ENCODE peak calls at places on chromosomes 3 and 15, in ten cellular contexts. M is naive thymus-derived CD4-positive, alpha-beta T cell; I is pancreas; Z is CD8-positive, alpha-beta memory T cell; G is iPS DF 6.9; K is left lung; W is neural progenitor cell; B is K562; D is aorta; L is CD8-positive, alpha-beta T cell. X is an unnamed sample.
A peak's percentile ranks its signal among the peaks of the same experiment; 100 is the strongest.

GRCh38 chr3:188542196-188542595 is 388.2 kb downstream of the LPP start:
- DNase-seq in M (no peak), I (no peak), Z (no peak), G (no peak), K (no peak), W (no peak), B (no peak), D (no peak), L (no peak), X (no peak)

GRCh38 chr3:52022323-52023100 is 26.8 kb upstream of the RPL29 start:
- DNase-seq in M (no peak), I (no peak), Z (no peak), G (no peak), K (peak; percentile 56), W (peak; percentile 61), B (no peak), D (peak; percentile 69), L (no peak), X (peak; percentile 87)

GRCh38 chr3:150022406-150023238 is 51.9 kb upstream of the PFN2 start:
- DNase-seq in M (no peak), I (no peak), Z (no peak), G (no peak), K (no peak), W (no peak), B (no peak), D (no peak), L (no peak), X (no peak)

GRCh38 chr15:47963265-47963664 is 157.5 kb upstream of the SLC24A5 start:
- DNase-seq in M (no peak), I (peak; percentile 35), Z (no peak), G (no peak), K (no peak), W (no peak), B (no peak), D (no peak), L (no peak), X (no peak)

GRCh38 chr3:54073386-54073785 is 49.0 kb upstream of the CACNA2D3 start:
- DNase-seq in M (no peak), I (no peak), Z (no peak), G (no peak), K (no peak), W (no peak), B (no peak), D (no peak), L (no peak), X (no peak)

GRCh38 chr3:47715928-47716327 is 65.8 kb downstream of the SMARCC1 start:
- DNase-seq in M (no peak), I (no peak), Z (no peak), G (no peak), K (no peak), W (no peak), B (no peak), D (no peak), L (no peak), X (no peak)

GRCh38 chr3:184491011-184491576 is 70.5 kb upstream of the EPHB3 start:
- DNase-seq in M (no peak), I (no peak), Z (no peak), G (no peak), K (peak; percentile 77), W (no peak), B (no peak), D (no peak), L (no peak), X (peak; percentile 61)

GRCh38 chr3:2879023-2879422 is 231.2 kb downstream of the IL5RA start:
- DNase-seq in M (no peak), I (no peak), Z (no peak), G (no peak), K (no peak), W (no peak), B (no peak), D (no peak), L (no peak), X (no peak)

GRCh38 chr15:75639191-75639708 is 774 bp downstream of the IMP3 start:
- DNase-seq in M (peak; percentile 33), I (no peak), Z (no peak), G (no peak), K (no peak), W (no peak), B (no peak), D (no peak), L (no peak), X (peak; percentile 42)

GRCh38 chr3:124846189-124846588 is 41.0 kb downstream of the ITGB5 start:
- DNase-seq in M (no peak), I (no peak), Z (no peak), G (no peak), K (no peak), W (no peak), B (no peak), D (peak; percentile 73), L (no peak), X (no peak)

GRCh38 chr3:10247679-10248183 is 528 bp upstream of the TATDN2 start:
- DNase-seq in M (no peak), I (peak; percentile 38), Z (no peak), G (no peak), K (no peak), W (no peak), B (no peak), D (no peak), L (no peak), X (no peak)

GRCh38 chr3:155846119-155846518 is 8.1 kb downstream of the SLC33A1 start:
- DNase-seq in M (no peak), I (no peak), Z (no peak), G (no peak), K (no peak), W (no peak), B (no peak), D (no peak), L (no peak), X (no peak)

GRCh38 chr15:29134239-29134638 is 135.4 kb downstream of the NSMCE3 start:
- DNase-seq in M (no peak), I (no peak), Z (no peak), G (no peak), K (no peak), W (no peak), B (no peak), D (no peak), L (no peak), X (peak; percentile 18)

GRCh38 chr15:48565560-48566482 is 79.7 kb downstream of the FBN1 start:
- DNase-seq in M (no peak), I (no peak), Z (no peak), G (no peak), K (no peak), W (no peak), B (no peak), D (no peak), L (no peak), X (no peak)

GRCh38 chr15:68418611-68419161 is 13.3 kb downstream of the ITGA11 start:
- DNase-seq in M (no peak), I (no peak), Z (no peak), G (no peak), K (no peak), W (no peak), B (no peak), D (no peak), L (no peak), X (no peak)

GRCh38 chr3:129614927-129615363 is 8.5 kb upstream of the PLXND1 start:
- DNase-seq in M (no peak), I (no peak), Z (no peak), G (no peak), K (peak; percentile 74), W (no peak), B (peak; percentile 56), D (peak; percentile 86), L (no peak), X (no peak)
- H3K27me3 ChIP-seq in M (no peaks in the 10 kb centered on the region), I (no peaks in the 10 kb centered on the region), Z (no peaks in the 10 kb centered on the region), G (no peaks in the 10 kb centered on the region), K (no peaks in the 10 kb centered on the region), W (no peaks in the 10 kb centered on the region), B (no peaks in the 10 kb centered on the region), D (no peaks in the 10 kb centered on the region), L (no peaks in the 10 kb centered on the region), X (no peaks in the 10 kb centered on the region)

DNA sequence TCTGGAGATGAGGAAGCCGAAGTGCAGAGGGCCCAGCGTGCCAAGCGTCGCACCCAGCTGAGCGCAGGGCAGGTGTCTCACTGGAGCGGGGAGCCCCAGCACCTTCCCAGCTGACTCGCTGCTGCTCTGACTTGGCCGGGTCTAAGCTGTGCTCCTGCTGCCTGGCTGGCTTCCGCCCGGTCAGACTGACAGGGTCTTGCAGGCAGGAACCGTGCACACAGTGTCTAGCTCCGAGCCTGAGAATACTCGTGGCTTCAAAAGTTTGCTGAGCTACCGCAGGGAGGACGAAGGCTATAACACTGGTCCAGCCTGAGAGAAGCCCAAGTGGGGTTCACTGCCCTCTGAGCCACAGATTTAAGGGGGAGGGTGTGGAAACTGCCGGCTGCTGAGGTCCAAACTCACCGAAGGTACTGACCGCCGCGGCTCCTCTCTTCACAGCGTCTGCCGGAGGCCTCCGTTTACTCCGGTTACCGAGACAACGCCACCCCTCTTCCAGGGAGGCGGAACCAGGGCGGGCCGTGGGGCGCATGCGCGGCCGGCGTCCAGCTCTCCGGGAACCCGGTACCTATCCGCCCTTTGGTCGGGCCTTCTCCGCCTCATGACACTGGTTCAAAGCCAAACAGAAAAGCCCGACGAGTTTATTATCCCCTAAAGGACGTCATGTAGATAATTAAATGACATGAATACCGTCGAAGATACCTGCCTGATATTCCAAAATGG is at the start of gene CFAP44:
- DNase-seq in M (peak; percentile 30), I (peak; percentile 81), Z (peak; percentile 46), G (peak; percentile 58), K (peak; percentile 89), W (peak; percentile 88), B (no peak), D (peak; percentile 84), L (peak; percentile 23), X (peak; percentile 96)
- H3K4me3 ChIP-seq in M (no peak within 1 kb of the TSS), I (peak within 1 kb of the TSS; percentile 30), Z (no peak within 1 kb of the TSS), G (peak within 1 kb of the TSS; percentile 24), K (peak within 1 kb of the TSS; percentile 21), W (peak within 1 kb of the TSS; percentile 39), B (no peak within 1 kb of the TSS), D (peak within 1 kb of the TSS; percentile 37), L (peak within 1 kb of the TSS; percentile 33), X (peak within 1 kb of the TSS; percentile 23)

DNA sequence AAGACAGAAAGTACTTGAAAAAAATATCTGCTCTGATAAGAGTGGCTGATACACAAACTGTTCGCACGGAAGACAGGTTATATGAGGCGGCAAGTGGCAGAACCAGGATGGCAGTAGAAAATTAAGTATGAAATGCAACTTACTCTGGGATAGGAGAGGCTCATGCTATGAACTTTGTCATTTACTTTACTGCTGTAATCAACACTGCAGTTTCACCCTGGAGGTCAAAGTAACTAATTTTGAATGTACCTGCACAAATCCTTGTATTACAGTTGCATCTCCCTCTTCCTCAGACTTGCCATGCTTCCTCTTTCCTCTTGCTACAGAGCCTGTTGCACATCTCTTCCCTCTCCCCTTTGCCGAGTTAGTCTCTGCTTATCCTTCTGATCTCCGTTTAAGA is 38.8 kb downstream of the HACL1 start:
- DNase-seq in M (no peak), I (no peak), Z (no peak), G (no peak), K (no peak), W (no peak), B (no peak), D (no peak), L (no peak), X (no peak)
- H3K36me3 ChIP-seq in M (peaks cover 21% of the 10 kb centered on the region), I (peaks cover 6% of the 10 kb centered on the region), Z (peaks cover 36% of the 10 kb centered on the region), G (peaks cover 8% of the 10 kb centered on the region), K (peaks cover 72% of the 10 kb centered on the region), W (peaks cover 2% of the 10 kb centered on the region), B (peaks cover 35% of the 10 kb centered on the region), D (no peaks in the 10 kb centered on the region), L (peaks cover 39% of the 10 kb centered on the region), X (peaks cover 9% of the 10 kb centered on the region)

DNA sequence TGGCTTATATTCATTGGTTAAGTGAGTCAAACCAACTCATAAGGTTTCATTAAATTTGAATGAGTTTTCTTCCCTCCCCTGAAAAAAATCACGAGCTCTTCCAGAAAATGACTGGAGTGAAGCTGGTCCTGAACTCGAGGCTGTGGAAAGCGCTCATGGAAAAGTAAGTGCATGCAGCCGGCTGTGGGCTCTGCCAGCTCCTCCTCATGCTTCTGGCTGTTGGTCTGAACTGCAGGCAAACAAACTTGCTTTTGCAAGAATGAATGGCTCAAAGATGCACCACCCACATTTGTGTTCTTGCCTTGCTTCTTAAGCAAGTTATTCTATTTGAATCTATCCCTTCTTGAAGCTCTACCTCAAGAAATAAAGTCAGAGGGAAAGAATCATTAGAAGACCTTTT is 6.2 kb downstream of the ETV5 start:
- DNase-seq in M (no peak), I (no peak), Z (no peak), G (no peak), K (no peak), W (no peak), B (no peak), D (peak; percentile 55), L (no peak), X (no peak)
- H3K27me3 ChIP-seq in M (peaks cover 25% of the 10 kb centered on the region), I (no peaks in the 10 kb centered on the region), Z (peaks cover 37% of the 10 kb centered on the region), G (peaks cover 5% of the 10 kb centered on the region), K (peaks cover 46% of the 10 kb centered on the region), W (peaks cover 97% of the 10 kb centered on the region), B (no peaks in the 10 kb centered on the region), D (no peaks in the 10 kb centered on the region), L (peaks cover 10% of the 10 kb centered on the region), X (peaks cover 8% of the 10 kb centered on the region)